ENCODE peak calls at places on chromosomes 13 and 19, in seven cellular contexts. Q is SJSA1, V is aorta, B is stomach, K is Caco-2, Z is OCI-LY7, O is heart right ventricle. S is an unnamed sample. For H3K4me1, the result is how much of the 10 kb centered on the place peaks cover.

GRCh38 chr13:112888238-112889111 is 80.5 kb upstream of the MCF2L start:
- DNase-seq in Q (no peak), V (peak), B (no peak), K (peak), Z (no peak), O (no peak), S (no peak)

GRCh38 chr19:5358173-5358800 is 17.7 kb upstream of the PTPRS start:
- DNase-seq in Q (no peak), V (no peak), B (no peak), K (no peak), Z (no peak), O (no peak), S (no peak)

GRCh38 chr19:31436121-31436776 is 87.0 kb upstream of the TSHZ3 start:
- DNase-seq in Q (no peak), V (no peak), B (no peak), K (no peak), Z (no peak), O (no peak), S (no peak)

GRCh38 chr13:47875206-47875605 is 125.9 kb downstream of the SUCLA2 start:
- DNase-seq in Q (no peak), V (no peak), B (no peak), K (no peak), Z (no peak), O (no peak), S (no peak)

GRCh38 chr13:41588899-41589298 is 131.5 kb downstream of the RGCC start:
- DNase-seq in Q (peak), V (no peak), B (no peak), K (no peak), Z (no peak), O (no peak), S (no peak)

GRCh38 chr13:26861951-26862350 is 101.4 kb upstream of the GPR12 start:
- DNase-seq in Q (no peak), V (no peak), B (no peak), K (no peak), Z (no peak), O (no peak), S (no peak)

GRCh38 chr19:413756-414420 is 4.9 kb upstream of the C2CD4C start:
- DNase-seq in Q (no peak), V (peak), B (no peak), K (no peak), Z (no peak), O (no peak), S (no peak)

GRCh38 chr13:49225358-49226042 is 5.4 kb downstream of the MLNR start:
- DNase-seq in Q (no peak), V (no peak), B (peak), K (no peak), Z (no peak), O (no peak), S (no peak)

GRCh38 chr13:95221991-95222732 is 79.1 kb downstream of the ABCC4 start:
- DNase-seq in Q (no peak), V (no peak), B (no peak), K (no peak), Z (no peak), O (no peak), S (no peak)

GRCh38 chr13:35219021-35219420 is 257.5 kb downstream of the MAB21L1 start:
- DNase-seq in Q (no peak), V (no peak), B (no peak), K (no peak), Z (no peak), O (no peak), S (no peak)

GRCh38 chr13:114263590-114263989 is 17.8 kb upstream of the UPF3A start:
- DNase-seq in Q (no peak), V (no peak), B (no peak), K (no peak), Z (peak), O (no peak), S (peak)

DNA sequence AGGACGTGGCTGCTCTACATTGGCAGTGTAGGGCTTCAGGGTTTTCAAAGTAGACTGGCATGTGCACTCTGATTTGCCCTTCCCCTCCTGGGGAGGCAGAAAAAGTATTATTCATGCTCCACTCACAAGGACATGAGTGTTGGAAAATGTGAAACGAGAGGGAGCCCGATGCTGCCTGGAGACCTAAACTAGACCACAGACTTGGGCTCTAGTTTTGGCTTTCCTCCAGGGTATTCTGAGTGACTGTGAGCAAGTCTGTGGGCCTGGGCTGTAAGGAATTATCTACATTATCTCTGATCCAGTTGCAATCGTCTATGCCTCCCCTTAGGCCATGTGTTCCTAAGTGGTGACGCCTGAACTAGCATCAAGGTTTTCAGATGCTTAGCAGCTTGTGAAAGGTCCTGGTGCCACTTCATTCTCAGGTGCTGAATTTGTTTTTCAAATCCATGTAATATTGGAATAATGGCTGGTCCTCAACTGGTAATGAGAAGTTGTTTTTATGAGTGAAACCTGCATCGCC is 55.0 kb downstream of the MRPL57 start:
- DNase-seq in Q (no peak), V (no peak), B (no peak), K (no peak), Z (no peak), O (no peak), S (no peak)
- H3K4me1 ChIP-seq in Q (under half), V (under half), B (under half), K (under half), Z (under half), O (under half), S (under half)

GRCh38 chr13:31627097-31627496 is 112.2 kb upstream of the RXFP2 start:
- DNase-seq in Q (no peak), V (no peak), B (no peak), K (no peak), Z (no peak), O (no peak), S (no peak)
- H3K4me1 ChIP-seq in Q (under half), V (under half), B (under half), K (under half), Z (under half), O (under half), S (under half)

DNA sequence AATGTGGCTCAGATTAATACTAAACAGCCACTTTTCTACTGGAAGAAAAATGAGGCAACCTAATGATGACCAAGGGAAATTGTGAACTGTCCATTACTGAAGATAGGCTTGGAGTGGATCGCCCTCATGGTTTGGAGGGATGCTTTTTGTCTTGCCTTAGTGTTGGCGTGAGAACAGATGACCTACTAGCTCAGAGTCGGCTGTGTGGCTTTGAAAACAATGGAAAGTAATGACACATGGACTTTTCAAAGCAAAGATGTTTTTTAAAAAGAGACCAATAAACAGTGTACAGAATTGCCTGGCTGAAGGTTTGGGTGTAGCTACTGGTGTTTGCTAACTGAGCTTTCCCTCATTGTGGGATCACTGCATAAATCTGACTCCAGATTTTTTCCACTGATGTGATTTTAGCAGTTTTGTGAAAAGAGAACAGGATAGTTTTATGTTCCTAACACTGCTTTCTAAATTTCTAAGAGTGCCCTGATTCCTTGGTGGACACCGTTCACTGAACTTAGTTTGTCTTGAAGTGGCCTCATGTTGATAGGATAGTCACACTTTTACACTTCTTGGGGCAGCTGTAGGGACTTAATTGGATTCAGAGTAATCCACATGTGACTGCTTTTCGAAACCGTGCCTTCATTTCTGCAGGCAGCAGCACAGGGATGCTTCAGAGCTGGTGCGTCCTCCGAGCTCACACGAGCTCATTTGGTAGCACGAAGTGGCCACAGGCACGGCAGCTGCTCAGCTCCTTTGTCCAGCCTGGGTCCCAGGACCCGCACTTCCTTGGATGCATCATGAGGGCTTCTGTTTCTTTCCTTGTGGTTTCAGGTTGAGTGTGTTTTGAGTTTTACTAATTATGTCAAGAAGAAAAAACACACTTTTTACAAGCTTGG is 4.3 kb downstream of the CEBPG start:
- DNase-seq in Q (peak), V (no peak), B (no peak), K (peak), Z (no peak), O (no peak), S (no peak)
- H3K4me1 ChIP-seq in Q (under half), V (under half), B (under half), K (under half), Z (under half), O (under half), S (under half)

DNA sequence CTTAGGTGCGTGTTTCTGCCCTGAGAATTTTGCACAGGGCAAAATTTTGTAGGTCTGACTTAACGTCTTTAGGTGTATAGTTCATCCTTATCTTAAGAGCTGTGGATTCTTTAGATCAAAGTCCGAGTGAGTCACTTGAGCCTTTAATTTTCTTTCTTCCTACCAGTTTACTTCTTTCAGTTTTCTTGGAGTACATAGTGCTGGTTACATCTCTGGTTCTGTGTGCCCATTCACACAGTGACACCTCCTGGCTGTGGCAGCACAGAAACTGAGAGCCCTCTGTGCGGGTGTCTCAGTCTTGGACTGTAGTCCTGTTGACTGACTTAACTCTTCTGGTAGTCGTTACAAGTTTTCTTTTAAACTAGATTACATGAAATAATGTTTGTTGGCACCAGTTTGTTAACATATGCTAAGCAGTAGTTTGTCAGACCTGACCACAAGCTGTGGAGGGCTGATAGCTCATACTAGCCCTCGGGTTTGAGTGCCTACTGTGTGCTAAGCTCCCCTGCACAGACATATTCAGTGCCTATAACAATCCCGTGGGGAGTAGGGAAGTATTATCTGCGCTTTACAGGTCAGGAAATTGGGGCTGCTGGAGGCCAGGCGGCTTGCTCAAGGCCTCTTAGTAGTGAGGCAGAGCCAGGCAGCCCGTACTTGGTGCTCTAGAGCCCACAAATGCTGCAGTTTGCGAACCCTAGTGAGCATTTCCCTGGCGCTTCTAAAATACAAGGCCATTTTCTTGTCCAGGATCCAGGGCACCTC is 1.6 kb downstream of the GATAD2A start:
- DNase-seq in Q (peak), V (no peak), B (peak), K (peak), Z (peak), O (no peak), S (peak)
- H3K4me1 ChIP-seq in Q (under half), V (under half), B (half or more), K (under half), Z (under half), O (under half), S (half or more)

DNA sequence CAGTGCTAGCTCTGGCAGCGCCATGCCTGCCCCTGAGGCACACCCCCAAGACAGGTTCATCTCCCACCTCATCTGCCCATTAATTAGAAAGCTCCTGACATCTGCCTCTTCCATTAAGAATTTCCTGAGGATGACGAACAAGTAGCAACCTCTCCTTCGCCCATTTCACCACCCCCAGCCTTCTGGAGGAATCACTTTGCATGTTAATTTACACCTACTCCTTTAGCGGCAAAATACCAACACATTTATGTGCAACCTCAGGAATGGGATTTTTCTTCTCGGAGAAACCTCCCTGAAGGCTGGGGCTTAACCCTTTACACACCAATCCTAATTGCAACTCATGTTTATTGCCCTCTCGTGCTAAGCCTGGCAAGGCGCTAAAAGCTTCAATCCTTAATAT is 13.8 kb downstream of the SLC7A1 start:
- DNase-seq in Q (no peak), V (no peak), B (no peak), K (no peak), Z (no peak), O (no peak), S (no peak)
- H3K4me1 ChIP-seq in Q (half or more), V (under half), B (under half), K (under half), Z (under half), O (under half), S (under half)

S was measured in CD4-positive, alpha-beta memory T cell.